ENCODE peak calls at places on chromosomes 5 and 9, in five cellular contexts. M, C, I, J and A are unnamed samples.

GRCh38 chr9:33676746-33677505 is 118.4 kb upstream of the PRSS3 start:
- DNase-seq in I (no peak), J (peak), C (peak), M (peak), A (peak)

GRCh38 chr9:124285903-124286291 is 28.1 kb downstream of the NEK6 start:
- DNase-seq in C (peak), M (peak), J (no peak), I (no peak), A (no peak)

GRCh38 chr5:42021119-42021518 is 96.0 kb downstream of the FBXO4 start:
- DNase-seq in J (no peak), C (no peak), M (no peak), I (no peak), A (no peak)

GRCh38 chr5:154260224-154260859 is 69.8 kb downstream of the GALNT10 start:
- DNase-seq in I (no peak), C (no peak), J (no peak), M (no peak), A (no peak)

GRCh38 chr9:69346596-69347390 is 21.8 kb downstream of the ENTREP1 start:
- DNase-seq in M (no peak), C (no peak), I (no peak), J (no peak), A (no peak)

GRCh38 chr9:37251452-37251851 is 131.1 kb downstream of the ZCCHC7 start:
- DNase-seq in J (peak), I (no peak), M (no peak), C (no peak), A (no peak)

GRCh38 chr5:150438873-150439546 is 10.5 kb downstream of the RPS14 start:
- DNase-seq in I (peak), M (peak), J (peak), C (no peak), A (no peak)

GRCh38 chr9:20683351-20684034 is 566 bp upstream of the FOCAD start:
- DNase-seq in M (peak), I (no peak), C (peak), J (no peak), A (no peak)

GRCh38 chr5:4866131-4866659 is 273.9 kb upstream of the ADAMTS16 start:
- DNase-seq in M (no peak), C (no peak), I (no peak), J (no peak), A (no peak)

GRCh38 chr5:4868140-4868735 is 271.9 kb upstream of the ADAMTS16 start:
- DNase-seq in C (peak), I (peak), M (peak), J (peak), A (no peak)

GRCh38 chr5:4862500-4862899 is 277.6 kb upstream of the ADAMTS16 start:
- DNase-seq in I (no peak), C (no peak), M (peak), J (no peak), A (no peak)

GRCh38 chr5:4866817-4867216 is 273.3 kb upstream of the ADAMTS16 start:
- DNase-seq in M (no peak), I (no peak), C (no peak), J (no peak), A (no peak)
- TF ChIP-seq CTCF in M (no peak), I (no peak), C (no peak), J (no peak), A (no peak)

GRCh38 chr9:93379051-93379450 is 72.4 kb upstream of the FAM120A start:
- DNase-seq in J (no peak), I (no peak), C (no peak), M (no peak), A (no peak)
- TF ChIP-seq CTCF in J (peak), I (no peak), C (no peak), M (no peak), A (peak)

DNA sequence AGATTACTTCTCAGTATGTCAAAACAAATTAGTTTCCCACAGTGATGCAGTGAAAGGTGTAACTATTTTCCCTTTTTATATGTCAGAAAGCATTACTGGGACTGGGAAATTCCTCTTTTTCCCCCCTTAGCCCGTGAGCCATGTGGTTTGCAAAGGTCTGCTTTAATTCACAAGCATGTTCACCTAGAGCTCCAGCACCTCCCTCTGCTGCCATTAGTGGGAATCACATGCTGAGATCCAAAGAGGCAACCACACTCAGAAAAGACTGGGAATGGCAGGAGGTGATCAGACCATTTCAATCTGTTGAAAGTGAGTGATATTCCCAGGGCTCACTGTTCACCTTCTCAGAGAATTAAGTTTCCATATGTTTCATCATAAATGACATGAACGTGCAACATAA is 703.7 kb upstream of the WWC1 start:
- DNase-seq in J (peak), C (peak), I (peak), M (peak), A (no peak)
- TF ChIP-seq CTCF in J (peak), C (no peak), I (peak), M (peak), A (peak)

GRCh38 chr5:116291271-116291670 is 206.4 kb downstream of the COMMD10 start:
- DNase-seq in I (no peak), J (no peak), M (no peak), C (no peak), A (no peak)

GRCh38 chr5:116288524-116288923 is 203.7 kb downstream of the COMMD10 start:
- DNase-seq in I (no peak), M (no peak), J (no peak), C (no peak), A (no peak)

DNA sequence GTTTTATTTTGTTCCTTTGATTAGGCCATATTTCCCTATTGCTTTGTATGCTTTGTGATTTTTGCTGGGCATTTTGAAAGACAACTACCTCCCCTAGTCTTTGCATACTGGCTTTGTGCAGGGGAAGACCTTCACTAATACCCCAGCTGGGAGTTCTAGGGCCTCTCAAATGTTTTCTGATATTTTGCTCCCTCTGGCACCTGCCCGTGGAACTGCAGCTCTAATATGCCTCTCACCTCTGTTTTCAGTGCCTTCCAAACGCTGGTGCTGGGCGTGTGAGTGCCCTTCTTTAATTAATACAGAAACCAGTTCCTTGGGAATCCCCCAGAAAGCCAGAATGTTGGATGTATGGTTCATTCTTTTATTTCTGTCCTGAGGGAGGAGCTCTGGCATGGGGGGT is 204.5 kb downstream of the COMMD10 start:
- DNase-seq in M (no peak), C (no peak), J (peak), I (no peak), A (no peak)
- TF ChIP-seq CTCF in M (no peak), C (no peak), J (peak), I (no peak), A (no peak)

DNA sequence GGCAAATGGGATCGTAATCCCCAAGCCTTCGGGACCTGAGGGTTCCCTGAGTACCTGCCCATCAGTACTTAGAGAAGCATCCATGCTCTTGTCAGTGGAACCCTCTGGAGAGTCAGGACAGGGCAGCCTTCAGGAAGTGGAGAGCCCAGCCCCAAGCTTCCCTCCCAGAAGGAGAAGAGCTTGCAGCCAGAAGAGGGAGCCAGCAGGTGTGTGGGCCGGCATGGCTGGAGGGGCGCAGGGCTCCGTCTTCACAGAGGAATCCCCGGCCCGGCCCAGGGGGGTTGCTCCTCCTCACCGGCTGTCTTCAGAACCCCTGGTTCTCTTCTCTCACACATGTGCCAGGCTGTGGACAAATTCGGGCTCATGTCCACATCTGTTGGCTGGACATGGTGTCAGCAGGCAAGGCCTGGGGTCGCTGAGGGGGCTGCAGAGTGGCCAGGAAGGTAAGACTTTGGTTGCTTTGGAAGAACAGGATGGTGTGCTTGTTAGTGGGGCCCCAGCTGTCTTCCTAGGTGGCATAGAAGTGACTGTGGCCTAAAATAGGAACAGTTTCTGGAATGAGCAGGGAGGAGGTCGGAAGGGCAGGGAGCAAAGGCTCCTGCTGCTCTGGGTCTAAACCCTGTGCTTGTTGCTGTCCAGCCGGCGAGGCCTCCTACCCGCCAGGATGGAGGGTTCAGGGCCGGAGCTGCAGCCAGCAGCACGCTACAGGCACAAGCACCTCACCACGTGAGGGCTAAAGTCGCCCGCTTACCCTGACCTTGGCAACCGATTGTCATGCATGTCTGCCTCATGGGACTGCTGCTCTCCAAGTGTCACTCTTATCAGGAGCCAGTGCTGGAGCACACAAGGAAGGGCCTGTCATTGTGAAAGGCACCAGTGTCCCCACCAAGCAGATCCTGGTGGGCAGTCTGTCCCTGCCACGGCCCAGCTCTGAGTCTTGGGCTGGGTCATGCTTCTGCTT is 58.7 kb upstream of the RXRA start:
- DNase-seq in C (no peak), M (no peak), I (no peak), J (peak), A (no peak)
- TF ChIP-seq CTCF in C (no peak), M (peak), I (no peak), J (peak), A (no peak)

GRCh38 chr5:67842806-67843205 is 372.8 kb upstream of the PIK3R1 start:
- DNase-seq in C (no peak), I (no peak), J (peak), M (peak), A (no peak)
- TF ChIP-seq CTCF in C (no peak), I (no peak), J (peak), M (no peak), A (peak)

DNA sequence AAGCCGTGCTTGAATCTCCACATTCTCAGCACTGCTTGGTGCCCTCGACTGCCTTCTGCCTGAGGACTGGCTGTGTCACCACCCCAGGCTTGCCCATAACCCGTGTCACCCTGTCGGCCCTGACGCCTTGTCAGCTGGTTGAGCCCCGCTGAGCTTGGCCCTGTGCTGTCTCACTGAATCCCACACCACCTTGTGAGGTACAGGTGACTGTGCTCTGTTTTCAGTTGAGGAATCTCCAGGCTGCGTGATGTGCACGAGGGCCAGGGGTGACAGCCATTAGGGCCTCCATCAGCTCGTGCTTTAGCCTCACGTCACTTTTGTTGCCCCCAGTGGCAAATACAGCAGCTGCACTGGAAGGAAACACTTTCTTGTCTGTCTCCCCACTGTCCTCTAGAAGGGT is 90.7 kb downstream of the CACNA1B start:
- DNase-seq in M (peak), J (peak), C (no peak), I (no peak), A (no peak)
- TF ChIP-seq CTCF in M (no peak), J (peak), C (no peak), I (peak), A (no peak)

DNA sequence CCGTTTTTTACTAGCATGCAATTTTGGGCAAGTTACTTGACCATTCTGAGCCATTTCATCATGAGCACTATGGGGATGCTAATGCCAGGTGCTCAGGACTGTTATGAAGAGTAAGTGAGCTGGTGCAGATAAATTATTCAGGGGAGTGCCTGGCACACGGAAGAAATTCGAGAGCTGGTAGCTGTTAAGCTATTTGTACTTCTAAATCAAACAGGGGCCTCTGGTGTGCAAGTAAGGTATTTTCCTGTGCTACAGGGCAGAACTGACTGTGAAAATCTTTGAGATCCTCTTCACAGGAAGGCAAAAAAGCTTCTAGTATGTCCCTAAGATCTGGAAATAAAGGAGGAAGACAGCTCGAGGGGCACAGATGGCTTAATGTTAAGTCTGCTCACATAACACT is 106.3 kb upstream of the SPOCK1 start:
- DNase-seq in M (no peak), J (no peak), I (no peak), C (no peak), A (no peak)
- TF ChIP-seq CTCF in M (no peak), J (peak), I (no peak), C (no peak), A (peak)

GRCh38 chr9:23842531-23843129 is 16.6 kb upstream of the ELAVL2 start:
- DNase-seq in I (no peak), J (no peak), M (no peak), C (no peak), A (no peak)
- TF ChIP-seq CTCF in I (no peak), J (peak), M (no peak), C (no peak), A (no peak)

GRCh38 chr9:132673355-132673754 is 3.1 kb downstream of the GTF3C4 start:
- DNase-seq in M (peak), C (no peak), I (peak), J (peak), A (no peak)
- TF ChIP-seq CTCF in M (no peak), C (no peak), I (peak), J (peak), A (peak)